ENCODE peak calls at places on chromosomes 16 and 17, in ten cellular contexts. One of them, this sample, is unnamed.

GRCh38 chr17:30559656-30560055 is 82.4 kb downstream of the GOSR1 start:
- DNase-seq in CD4-positive, alpha-beta memory T cell: no peak
- DNase-seq in stimulated activated CD4-positive, alpha-beta T cell treated with anti-CD3 and anti-CD28 coated beads, Interleukin-2, amount 100 ng/mL, for 48 hours: no peak
- DNase-seq in cardiac muscle cell: no peak
- DNase-seq in NCI-H774: no peak
- DNase-seq in M059J: no peak
- DNase-seq in thoracic aorta: no peak
- DNase-seq in activated naive CD4-positive, alpha-beta T cell treated with anti-CD3 and anti-CD28 coated beads for 36 hours: no peak
- DNase-seq in GF-D8: no peak
- DNase-seq in tibial artery: no peak
- DNase-seq in this sample: no peak

GRCh38 chr17:64572682-64573154 is 65.9 kb downstream of the CEP95 start:
- DNase-seq in GF-D8: peak
- DNase-seq in cardiac muscle cell: no peak
- DNase-seq in M059J: peak
- DNase-seq in CD4-positive, alpha-beta memory T cell: no peak
- DNase-seq in stimulated activated CD4-positive, alpha-beta T cell treated with anti-CD3 and anti-CD28 coated beads, Interleukin-2, amount 100 ng/mL, for 48 hours: no peak
- DNase-seq in tibial artery: no peak
- DNase-seq in thoracic aorta: no peak
- DNase-seq in NCI-H774: no peak
- DNase-seq in activated naive CD4-positive, alpha-beta T cell treated with anti-CD3 and anti-CD28 coated beads for 36 hours: peak
- DNase-seq in this sample: no peak

GRCh38 chr16:56357291-56357764 is 68.0 kb downstream of the AMFR start:
- DNase-seq in GF-D8: no peak
- DNase-seq in M059J: peak
- DNase-seq in stimulated activated CD4-positive, alpha-beta T cell treated with anti-CD3 and anti-CD28 coated beads, Interleukin-2, amount 100 ng/mL, for 48 hours: no peak
- DNase-seq in NCI-H774: no peak
- DNase-seq in tibial artery: no peak
- DNase-seq in CD4-positive, alpha-beta memory T cell: no peak
- DNase-seq in activated naive CD4-positive, alpha-beta T cell treated with anti-CD3 and anti-CD28 coated beads for 36 hours: peak
- DNase-seq in thoracic aorta: no peak
- DNase-seq in cardiac muscle cell: no peak
- DNase-seq in this sample: no peak

GRCh38 chr17:81241648-81242420 is 2.7 kb downstream of the NDUFAF8 start:
- DNase-seq in stimulated activated CD4-positive, alpha-beta T cell treated with anti-CD3 and anti-CD28 coated beads, Interleukin-2, amount 100 ng/mL, for 48 hours: peak
- DNase-seq in M059J: no peak
- DNase-seq in cardiac muscle cell: peak
- DNase-seq in activated naive CD4-positive, alpha-beta T cell treated with anti-CD3 and anti-CD28 coated beads for 36 hours: peak
- DNase-seq in GF-D8: peak
- DNase-seq in tibial artery: peak
- DNase-seq in CD4-positive, alpha-beta memory T cell: peak
- DNase-seq in NCI-H774: peak
- DNase-seq in thoracic aorta: no peak
- DNase-seq in this sample: peak

GRCh38 chr17:28735242-28735722 is 6.7 kb downstream of the NEK8 start:
- DNase-seq in stimulated activated CD4-positive, alpha-beta T cell treated with anti-CD3 and anti-CD28 coated beads, Interleukin-2, amount 100 ng/mL, for 48 hours: no peak
- DNase-seq in activated naive CD4-positive, alpha-beta T cell treated with anti-CD3 and anti-CD28 coated beads for 36 hours: no peak
- DNase-seq in cardiac muscle cell: no peak
- DNase-seq in thoracic aorta: no peak
- DNase-seq in CD4-positive, alpha-beta memory T cell: no peak
- DNase-seq in GF-D8: peak
- DNase-seq in tibial artery: no peak
- DNase-seq in M059J: peak
- DNase-seq in NCI-H774: no peak
- DNase-seq in this sample: no peak

GRCh38 chr16:87582221-87582965 is 19.9 kb upstream of the JPH3 start:
- DNase-seq in stimulated activated CD4-positive, alpha-beta T cell treated with anti-CD3 and anti-CD28 coated beads, Interleukin-2, amount 100 ng/mL, for 48 hours: no peak
- DNase-seq in NCI-H774: no peak
- DNase-seq in activated naive CD4-positive, alpha-beta T cell treated with anti-CD3 and anti-CD28 coated beads for 36 hours: no peak
- DNase-seq in M059J: peak
- DNase-seq in tibial artery: peak
- DNase-seq in thoracic aorta: peak
- DNase-seq in cardiac muscle cell: no peak
- DNase-seq in GF-D8: no peak
- DNase-seq in CD4-positive, alpha-beta memory T cell: no peak
- DNase-seq in this sample: no peak

GRCh38 chr16:27127293-27127692 is 60.6 kb downstream of the C16orf82 start:
- DNase-seq in M059J: no peak
- DNase-seq in activated naive CD4-positive, alpha-beta T cell treated with anti-CD3 and anti-CD28 coated beads for 36 hours: no peak
- DNase-seq in GF-D8: no peak
- DNase-seq in tibial artery: no peak
- DNase-seq in stimulated activated CD4-positive, alpha-beta T cell treated with anti-CD3 and anti-CD28 coated beads, Interleukin-2, amount 100 ng/mL, for 48 hours: no peak
- DNase-seq in cardiac muscle cell: no peak
- DNase-seq in NCI-H774: no peak
- DNase-seq in CD4-positive, alpha-beta memory T cell: no peak
- DNase-seq in thoracic aorta: no peak
- DNase-seq in this sample: no peak

GRCh38 chr16:74563828-74564263 is 43.1 kb downstream of the GLG1 start:
- DNase-seq in thoracic aorta: peak
- DNase-seq in cardiac muscle cell: no peak
- DNase-seq in CD4-positive, alpha-beta memory T cell: no peak
- DNase-seq in NCI-H774: no peak
- DNase-seq in tibial artery: peak
- DNase-seq in GF-D8: peak
- DNase-seq in activated naive CD4-positive, alpha-beta T cell treated with anti-CD3 and anti-CD28 coated beads for 36 hours: no peak
- DNase-seq in M059J: peak
- DNase-seq in stimulated activated CD4-positive, alpha-beta T cell treated with anti-CD3 and anti-CD28 coated beads, Interleukin-2, amount 100 ng/mL, for 48 hours: peak
- DNase-seq in this sample: no peak

GRCh38 chr16:79970551-79971236 is 370.2 kb upstream of the MAF start:
- DNase-seq in thoracic aorta: no peak
- DNase-seq in GF-D8: no peak
- DNase-seq in activated naive CD4-positive, alpha-beta T cell treated with anti-CD3 and anti-CD28 coated beads for 36 hours: no peak
- DNase-seq in stimulated activated CD4-positive, alpha-beta T cell treated with anti-CD3 and anti-CD28 coated beads, Interleukin-2, amount 100 ng/mL, for 48 hours: no peak
- DNase-seq in NCI-H774: no peak
- DNase-seq in CD4-positive, alpha-beta memory T cell: no peak
- DNase-seq in M059J: peak
- DNase-seq in tibial artery: peak
- DNase-seq in cardiac muscle cell: no peak
- DNase-seq in this sample: no peak

GRCh38 chr16:57694191-57694555 is 433 bp upstream of the DRC7 start:
- DNase-seq in M059J: no peak
- DNase-seq in thoracic aorta: no peak
- DNase-seq in cardiac muscle cell: no peak
- DNase-seq in tibial artery: no peak
- DNase-seq in activated naive CD4-positive, alpha-beta T cell treated with anti-CD3 and anti-CD28 coated beads for 36 hours: no peak
- DNase-seq in CD4-positive, alpha-beta memory T cell: no peak
- DNase-seq in GF-D8: no peak
- DNase-seq in stimulated activated CD4-positive, alpha-beta T cell treated with anti-CD3 and anti-CD28 coated beads, Interleukin-2, amount 100 ng/mL, for 48 hours: no peak
- DNase-seq in NCI-H774: no peak
- DNase-seq in this sample: no peak

GRCh38 chr16:89958068-89958467 is 9.5 kb downstream of the DEF8 start:
- DNase-seq in tibial artery: peak
- DNase-seq in GF-D8: no peak
- DNase-seq in M059J: peak
- DNase-seq in CD4-positive, alpha-beta memory T cell: no peak
- DNase-seq in activated naive CD4-positive, alpha-beta T cell treated with anti-CD3 and anti-CD28 coated beads for 36 hours: no peak
- DNase-seq in thoracic aorta: no peak
- DNase-seq in NCI-H774: no peak
- DNase-seq in stimulated activated CD4-positive, alpha-beta T cell treated with anti-CD3 and anti-CD28 coated beads, Interleukin-2, amount 100 ng/mL, for 48 hours: no peak
- DNase-seq in cardiac muscle cell: peak
- DNase-seq in this sample: no peak

GRCh38 chr17:1275205-1275961 is 4.1 kb upstream of the TRARG1 start:
- DNase-seq in M059J: no peak
- DNase-seq in CD4-positive, alpha-beta memory T cell: no peak
- DNase-seq in activated naive CD4-positive, alpha-beta T cell treated with anti-CD3 and anti-CD28 coated beads for 36 hours: no peak
- DNase-seq in tibial artery: no peak
- DNase-seq in cardiac muscle cell: no peak
- DNase-seq in thoracic aorta: no peak
- DNase-seq in NCI-H774: no peak
- DNase-seq in stimulated activated CD4-positive, alpha-beta T cell treated with anti-CD3 and anti-CD28 coated beads, Interleukin-2, amount 100 ng/mL, for 48 hours: no peak
- DNase-seq in GF-D8: no peak
- DNase-seq in this sample: no peak

GRCh38 chr17:66200685-66201092 is 8.8 kb upstream of the CEP112 start:
- DNase-seq in tibial artery: no peak
- DNase-seq in NCI-H774: peak
- DNase-seq in M059J: peak
- DNase-seq in CD4-positive, alpha-beta memory T cell: peak
- DNase-seq in GF-D8: peak
- DNase-seq in cardiac muscle cell: peak
- DNase-seq in activated naive CD4-positive, alpha-beta T cell treated with anti-CD3 and anti-CD28 coated beads for 36 hours: peak
- DNase-seq in stimulated activated CD4-positive, alpha-beta T cell treated with anti-CD3 and anti-CD28 coated beads, Interleukin-2, amount 100 ng/mL, for 48 hours: peak
- DNase-seq in thoracic aorta: no peak
- DNase-seq in this sample: peak

GRCh38 chr17:67443931-67444597 is 67.0 kb downstream of the PITPNC1 start:
- DNase-seq in CD4-positive, alpha-beta memory T cell: no peak
- DNase-seq in GF-D8: no peak
- DNase-seq in thoracic aorta: no peak
- DNase-seq in M059J: no peak
- DNase-seq in cardiac muscle cell: no peak
- DNase-seq in activated naive CD4-positive, alpha-beta T cell treated with anti-CD3 and anti-CD28 coated beads for 36 hours: peak
- DNase-seq in stimulated activated CD4-positive, alpha-beta T cell treated with anti-CD3 and anti-CD28 coated beads, Interleukin-2, amount 100 ng/mL, for 48 hours: no peak
- DNase-seq in tibial artery: no peak
- DNase-seq in NCI-H774: no peak
- DNase-seq in this sample: no peak

GRCh38 chr17:66412857-66413563 is 110.6 kb downstream of the PRKCA start:
- DNase-seq in activated naive CD4-positive, alpha-beta T cell treated with anti-CD3 and anti-CD28 coated beads for 36 hours: no peak
- DNase-seq in CD4-positive, alpha-beta memory T cell: no peak
- DNase-seq in M059J: no peak
- DNase-seq in cardiac muscle cell: no peak
- DNase-seq in GF-D8: no peak
- DNase-seq in thoracic aorta: no peak
- DNase-seq in stimulated activated CD4-positive, alpha-beta T cell treated with anti-CD3 and anti-CD28 coated beads, Interleukin-2, amount 100 ng/mL, for 48 hours: no peak
- DNase-seq in NCI-H774: no peak
- DNase-seq in tibial artery: no peak
- DNase-seq in this sample: no peak

GRCh38 chr16:74888888-74889287 is 96.0 kb downstream of the WDR59 start:
- DNase-seq in M059J: no peak
- DNase-seq in cardiac muscle cell: no peak
- DNase-seq in GF-D8: no peak
- DNase-seq in stimulated activated CD4-positive, alpha-beta T cell treated with anti-CD3 and anti-CD28 coated beads, Interleukin-2, amount 100 ng/mL, for 48 hours: no peak
- DNase-seq in activated naive CD4-positive, alpha-beta T cell treated with anti-CD3 and anti-CD28 coated beads for 36 hours: no peak
- DNase-seq in tibial artery: no peak
- DNase-seq in NCI-H774: no peak
- DNase-seq in thoracic aorta: no peak
- DNase-seq in CD4-positive, alpha-beta memory T cell: peak
- DNase-seq in this sample: no peak

This sample was measured in activated CD8-positive, alpha-beta T cell treated with anti-CD3 and anti-CD28 coated beads, Interleukin-2, amount 10 ng/mL, durations not matched to agents 7 days and 5 days.